ENCODE peak calls at places on chromosomes 11 and 22, in eight cellular contexts. I, M, V, C, Y, R, K and H are unnamed samples.

GRCh38 chr11:126277322-126277721 is 5.6 kb upstream of the TIRAP start:
- DNase-seq in I (no peak), M (no peak), V (no peak), C (no peak), Y (no peak), R (no peak), K (no peak), H (no peak)

GRCh38 chr11:134949716-134950115 is 537.7 kb upstream of the B3GAT1 start:
- DNase-seq in I (no peak), M (no peak), V (no peak), C (no peak), Y (peak; percentile 48), R (no peak), K (peak; percentile 56), H (no peak)

GRCh38 chr11:59842316-59842715 is 3.0 kb downstream of the CBLIF start:
- DNase-seq in I (no peak), M (no peak), V (no peak), C (no peak), Y (no peak), R (no peak), K (no peak), H (no peak)

GRCh38 chr22:39308614-39309363 is 10.6 kb downstream of the RPL3 start:
- DNase-seq in I (peak; percentile 99), M (no peak), V (peak; percentile 72), C (no peak), Y (peak; percentile 92), R (no peak), K (peak; percentile 90), H (no peak)

GRCh38 chr11:17533782-17534415 is 10.3 kb downstream of the USH1C start:
- DNase-seq in I (peak; percentile 13), M (no peak), V (no peak), C (no peak), Y (no peak), R (no peak), K (no peak), H (no peak)

GRCh38 chr22:50445071-50445879 is 29.6 kb downstream of the SBF1 start:
- DNase-seq in I (no peak), M (peak; percentile 32), V (peak; percentile 15), C (peak; percentile 42), Y (no peak), R (no peak), K (no peak), H (no peak)

GRCh38 chr11:102312656-102313055 is 4.6 kb upstream of the BIRC3 start:
- DNase-seq in I (peak; percentile 71), M (no peak), V (no peak), C (no peak), Y (no peak), R (no peak), K (no peak), H (no peak)

GRCh38 chr22:31229402-31230140 is 17.5 kb downstream of the LIMK2 start:
- DNase-seq in I (peak; percentile 60), M (no peak), V (no peak), C (peak; percentile 43), Y (no peak), R (no peak), K (peak; percentile 52), H (no peak)

GRCh38 chr11:128709402-128709801 is 15.5 kb downstream of the FLI1 start:
- DNase-seq in I (peak; percentile 97), M (no peak), V (no peak), C (no peak), Y (peak; percentile 85), R (no peak), K (peak; percentile 99), H (no peak)

GRCh38 chr11:119489087-119489486 is 66.1 kb upstream of the THY1 start:
- DNase-seq in I (no peak), M (no peak), V (no peak), C (no peak), Y (no peak), R (no peak), K (no peak), H (no peak)

GRCh38 chr11:126104420-126104819 is 41.8 kb upstream of the CDON start:
- DNase-seq in I (no peak), M (no peak), V (no peak), C (no peak), Y (no peak), R (no peak), K (no peak), H (no peak)

GRCh38 chr22:22201185-22201924 is 43.2 kb upstream of the VPREB1 start:
- DNase-seq in I (peak; percentile 71), M (no peak), V (no peak), C (peak; percentile 75), Y (no peak), R (peak; percentile 69), K (no peak), H (peak; percentile 49)

GRCh38 chr11:105244157-105244820 is 104.7 kb upstream of the CARD18 start:
- DNase-seq in I (peak; percentile 97), M (no peak), V (peak; percentile 31), C (no peak), Y (peak; percentile 92), R (no peak), K (peak; percentile 96), H (no peak)

GRCh38 chr22:37254867-37255233 is 10.8 kb upstream of the RAC2 start:
- DNase-seq in I (peak; percentile 73), M (no peak), V (no peak), C (no peak), Y (no peak), R (no peak), K (peak; percentile 77), H (no peak)

GRCh38 chr22:37254206-37254866 is 10.3 kb upstream of the RAC2 start:
- DNase-seq in I (peak; percentile 85), M (no peak), V (no peak), C (no peak), Y (no peak), R (no peak), K (peak; percentile 83), H (no peak)

GRCh38 chr22:37256075-37256726 is 12.1 kb upstream of the RAC2 start:
- DNase-seq in I (no peak), M (no peak), V (no peak), C (no peak), Y (no peak), R (no peak), K (no peak), H (no peak)

GRCh38 chr22:37255558-37256006 is 11.5 kb upstream of the RAC2 start:
- DNase-seq in I (no peak), M (no peak), V (no peak), C (no peak), Y (no peak), R (no peak), K (no peak), H (no peak)

DNA sequence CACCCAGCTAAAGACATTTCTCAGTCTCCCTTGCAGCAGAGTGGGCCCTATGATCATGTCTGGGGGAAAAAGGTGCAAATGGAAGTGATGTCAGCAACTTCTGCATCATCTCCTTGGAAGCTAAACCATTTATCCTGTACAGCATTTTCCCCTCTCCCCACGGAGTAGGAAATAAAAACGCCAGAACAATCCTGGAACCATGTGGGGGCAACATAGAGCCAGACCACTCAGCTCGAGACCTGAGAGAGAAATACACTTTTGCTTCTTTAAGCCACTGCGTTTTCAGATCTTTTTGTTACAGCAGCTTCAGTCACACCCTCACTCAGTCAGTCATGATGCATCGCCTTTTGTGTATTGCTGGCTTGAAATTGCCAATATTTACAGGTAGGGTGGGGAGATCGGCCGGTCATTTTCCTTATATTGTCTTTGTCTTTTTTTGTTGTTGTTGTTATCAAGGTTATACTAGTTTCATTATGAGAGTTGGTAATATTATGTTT is 9.1 kb upstream of the RAC2 start:
- DNase-seq in I (no peak), M (no peak), V (no peak), C (no peak), Y (no peak), R (no peak), K (peak; percentile 40), H (no peak)
- TF ChIP-seq CTCF in I (peak; percentile 44), M (no peak), V (no peak), C (no peak), Y (peak; percentile 3), R (peak; percentile 3), K (peak; percentile 25), H (peak; percentile 5)

GRCh38 chr11:47398011-47398410 is 10.4 kb upstream of the SLC39A13 start:
- DNase-seq in I (no peak), M (no peak), V (no peak), C (no peak), Y (no peak), R (no peak), K (no peak), H (no peak)
- H3K4me3 ChIP-seq in I (no peak overlapping the region), M (no peak overlapping the region), V (no peak overlapping the region), C (no peak overlapping the region), Y (no peak overlapping the region), R (no peak overlapping the region), K (no peak overlapping the region), H (no peak overlapping the region)

DNA sequence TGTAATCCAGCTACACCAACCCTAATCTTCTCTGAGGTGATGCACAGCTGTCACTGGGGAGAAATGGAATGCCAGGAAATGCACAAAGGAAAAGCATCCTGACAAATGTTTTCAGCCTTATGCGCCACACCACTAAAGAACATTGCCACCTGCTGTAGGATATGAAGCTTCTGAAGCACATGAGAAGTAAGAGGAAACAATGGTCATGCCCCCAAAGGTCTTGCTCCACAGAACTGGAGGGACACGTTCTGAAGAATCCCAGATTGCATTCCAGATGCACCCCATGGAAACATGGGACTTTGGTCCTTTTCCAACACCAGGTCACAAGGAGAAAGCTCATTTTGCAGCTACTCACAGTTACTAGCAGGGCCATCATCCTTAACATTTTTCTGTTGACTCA is 48.7 kb upstream of the ZBED5 start:
- DNase-seq in I (peak; percentile 61), M (no peak), V (no peak), C (no peak), Y (peak; percentile 60), R (no peak), K (peak; percentile 57), H (no peak)
- TF ChIP-seq CTCF in I (peak; percentile 50), M (no peak), V (no peak), C (no peak), Y (no peak), R (no peak), K (peak; percentile 17), H (no peak)

GRCh38 chr11:121464352-121464946 is 11.7 kb upstream of the SORL1-AS1 start:
- DNase-seq in I (peak; percentile 93), M (peak; percentile 60), V (no peak), C (peak; percentile 40), Y (peak; percentile 88), R (peak; percentile 85), K (peak; percentile 97), H (no peak)
- H3K4me3 ChIP-seq in I (no peak overlapping the region), M (peak overlapping the region; percentile 5), V (no peak overlapping the region), C (no peak overlapping the region), Y (no peak overlapping the region), R (peak overlapping the region; percentile 20), K (no peak overlapping the region), H (peak overlapping the region; percentile 2)

GRCh38 chr11:82041764-82042163 is 691.9 kb downstream of the FAM181B start:
- DNase-seq in I (no peak), M (no peak), V (no peak), C (no peak), Y (no peak), R (no peak), K (no peak), H (no peak)

GRCh38 chr11:82043316-82043715 is 690.3 kb downstream of the FAM181B start:
- DNase-seq in I (peak; percentile 47), M (no peak), V (no peak), C (no peak), Y (no peak), R (no peak), K (peak; percentile 17), H (no peak)

DNA sequence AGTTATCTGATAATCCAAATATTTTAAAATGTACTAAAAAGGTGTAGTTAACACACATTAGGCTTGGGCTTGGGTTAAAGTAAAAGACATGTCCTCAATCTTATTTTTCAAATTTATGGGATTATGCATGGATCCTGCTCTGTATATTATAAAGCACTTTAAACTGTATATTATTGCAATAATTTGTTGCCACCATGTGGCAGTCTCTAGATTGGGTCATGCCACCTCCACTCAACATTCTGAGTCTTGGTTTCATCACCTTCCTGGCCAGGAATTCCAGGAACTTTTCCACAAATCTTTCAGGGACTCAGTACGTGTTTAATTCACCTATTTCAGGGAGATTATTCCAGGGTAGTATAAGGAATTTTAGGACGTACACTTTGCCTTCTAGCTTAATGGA is 695.5 kb downstream of the FAM181B start:
- DNase-seq in I (no peak), M (no peak), V (no peak), C (no peak), Y (no peak), R (no peak), K (no peak), H (no peak)
- TF ChIP-seq CTCF in I (peak; percentile 24), M (no peak), V (no peak), C (no peak), Y (no peak), R (no peak), K (no peak), H (no peak)